ENCODE peak calls at places on chromosome 9, in eight cellular contexts. V is A549, T is psoas muscle, C is SK-N-SH, F is pancreas, I is Peyer's patch, W is HepG2, E is heart right ventricle. H is an unnamed sample.

GRCh38 chr9:136782452-136782851 is 8.7 kb upstream of the TMEM141 start:
- DNase-seq in W (no peak), F (no peak), T (no peak), E (no peak), V (no peak), I (no peak), C (no peak), H (no peak)

GRCh38 chr9:35918780-35919179 is 9.5 kb downstream of the SPAAR start:
- DNase-seq in I (no peak), C (no peak), F (no peak), W (no peak), E (no peak), V (no peak), T (no peak), H (no peak)

GRCh38 chr9:90009447-90009846 is 404.6 kb downstream of the GADD45G start:
- DNase-seq in E (no peak), C (no peak), I (peak), F (no peak), W (no peak), V (no peak), T (no peak), H (no peak)

GRCh38 chr9:112494153-112494552 is 7.5 kb downstream of the KIAA1958 start:
- DNase-seq in I (no peak), E (no peak), W (no peak), V (no peak), C (no peak), F (no peak), T (no peak), H (no peak)

GRCh38 chr9:95641591-95641990 is 124.8 kb upstream of the PTCH1 start:
- DNase-seq in C (no peak), I (no peak), T (no peak), W (no peak), E (no peak), V (no peak), F (no peak), H (no peak)

GRCh38 chr9:12760758-12761157 is 14.1 kb upstream of the LURAP1L start:
- DNase-seq in T (no peak), I (no peak), C (no peak), E (no peak), F (no peak), V (no peak), W (no peak), H (no peak)

GRCh38 chr9:135372036-135372435 is 107.5 kb upstream of the PPP1R26 start:
- DNase-seq in C (no peak), E (no peak), F (peak), W (no peak), V (no peak), T (no peak), I (no peak), H (no peak)

GRCh38 chr9:107169796-107170195 is 113.3 kb upstream of the RAD23B start:
- DNase-seq in I (no peak), W (no peak), C (no peak), E (no peak), T (no peak), F (no peak), V (no peak), H (no peak)

GRCh38 chr9:117487555-117488175 is 72.8 kb upstream of the ASTN2 start:
- DNase-seq in I (no peak), V (peak), F (peak), T (peak), C (peak), E (peak), W (peak), H (peak)

GRCh38 chr9:138043411-138044345 is 166.1 kb downstream of the CACNA1B start:
- DNase-seq in V (no peak), T (peak), E (no peak), C (peak), F (no peak), I (peak), W (no peak), H (peak)

GRCh38 chr9:18849910-18850677 is 182.9 kb downstream of the SAXO1 start:
- DNase-seq in V (no peak), F (no peak), E (no peak), C (peak), T (no peak), W (no peak), I (no peak), H (no peak)

GRCh38 chr9:134606951-134607733 is 34.5 kb upstream of the COL5A1 start:
- DNase-seq in V (no peak), C (peak), I (peak), T (no peak), W (no peak), F (no peak), E (no peak), H (no peak)

GRCh38 chr9:13032585-13032984 is 246.9 kb downstream of the MPDZ start:
- DNase-seq in C (no peak), E (no peak), W (no peak), F (no peak), V (no peak), T (no peak), I (no peak), H (no peak)

GRCh38 chr9:72557549-72557948 is 36.1 kb downstream of the TMC1 start:
- DNase-seq in W (peak), T (no peak), F (no peak), V (peak), C (no peak), I (no peak), E (no peak), H (no peak)

GRCh38 chr9:13023498-13023897 is 248.7 kb downstream of the LURAP1L start:
- DNase-seq in F (no peak), W (peak), I (no peak), E (no peak), C (no peak), V (peak), T (no peak), H (no peak)

GRCh38 chr9:38622083-38622674 is 1.8 kb upstream of the ANKRD18A start:
- DNase-seq in F (peak), I (no peak), E (peak), T (peak), V (peak), C (peak), W (peak), H (no peak)

GRCh38 chr9:134026981-134027380 is 1.7 kb downstream of the BRD3OS start:
- DNase-seq in I (no peak), V (no peak), W (no peak), F (no peak), E (no peak), C (no peak), T (no peak), H (no peak)

GRCh38 chr9:82184524-82184923 is 196.0 kb downstream of the SPATA31D1 start:
- DNase-seq in V (no peak), F (no peak), T (no peak), E (no peak), I (peak), C (no peak), W (no peak), H (no peak)

GRCh38 chr9:68719847-68720246 is 14.8 kb downstream of the PIP5K1B start:
- DNase-seq in F (no peak), C (no peak), T (no peak), V (no peak), I (no peak), E (no peak), W (peak), H (no peak)

GRCh38 chr9:114341152-114341830 is 11.6 kb downstream of the ORM2 start:
- DNase-seq in E (no peak), C (no peak), W (no peak), I (no peak), T (no peak), F (no peak), V (no peak), H (no peak)
- H3K27ac ChIP-seq in E (no peak), C (no peak), W (no peak), I (no peak), T (no peak), F (no peak), V (no peak), H (no peak)

DNA sequence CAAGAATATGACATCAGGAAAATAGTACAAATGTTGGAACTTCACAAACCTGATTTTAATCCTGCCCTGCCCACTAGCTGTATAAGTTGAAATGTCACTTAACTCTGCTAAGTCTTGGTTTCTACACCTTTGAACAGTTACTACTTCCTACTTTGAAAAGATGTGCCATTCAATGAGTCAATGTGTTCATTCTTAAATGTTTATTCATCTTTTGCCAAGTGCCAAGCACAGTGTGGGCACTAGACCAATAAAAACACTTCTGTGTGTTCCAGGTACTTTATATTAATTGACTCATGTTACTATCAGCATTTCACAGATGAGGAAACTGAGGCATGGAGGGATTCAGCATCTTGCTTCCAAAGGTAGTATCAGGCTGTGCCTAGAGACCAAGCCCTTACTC is 12.8 kb downstream of the PDCL start:
- DNase-seq in V (no peak), E (no peak), W (no peak), F (no peak), T (no peak), I (no peak), C (no peak), H (no peak)
- H3K4me3 ChIP-seq in V (no peak), E (no peak), W (no peak), F (no peak), T (no peak), I (no peak), C (no peak), H (no peak)

DNA sequence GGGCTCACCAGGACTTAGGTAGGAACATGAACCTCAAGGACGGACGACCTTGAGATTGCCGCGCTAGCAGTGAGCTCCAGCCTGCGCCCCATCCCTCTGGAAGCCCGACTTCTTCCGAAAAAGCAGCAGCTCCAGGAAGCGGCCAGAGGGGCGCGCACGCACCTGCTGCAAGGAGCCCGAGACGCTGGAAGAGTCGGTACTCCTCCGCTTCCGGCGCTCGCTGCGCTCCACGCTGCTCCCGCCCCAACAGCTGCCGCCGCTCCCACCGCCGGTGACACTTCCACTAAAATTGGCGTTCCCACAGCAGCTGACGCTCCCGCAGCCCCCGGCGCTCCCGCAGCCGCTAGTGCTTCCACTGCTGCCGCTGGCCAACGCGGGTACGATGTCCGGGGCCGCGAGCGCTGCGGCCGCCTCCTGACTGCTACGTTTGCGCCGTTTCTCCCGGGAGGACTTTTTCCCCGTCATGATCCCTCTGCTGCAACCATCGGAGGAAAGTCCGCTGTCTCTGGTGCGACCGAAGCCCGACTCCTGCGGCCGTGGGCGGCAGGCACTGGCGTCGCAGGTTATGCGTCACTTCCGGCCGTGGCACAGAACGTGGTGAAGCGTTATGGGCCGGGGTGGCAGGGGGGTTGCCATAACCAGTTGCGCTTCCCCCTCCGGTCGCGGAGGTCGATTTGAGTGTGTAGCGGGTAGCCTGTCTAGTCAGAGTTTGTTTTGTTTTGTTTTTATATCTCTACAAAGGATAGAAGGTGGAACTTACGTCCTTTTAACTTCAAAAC is at the start of gene CAAP1:
- DNase-seq in T (peak), V (peak), W (peak), F (peak), C (peak), I (peak), E (peak), H (peak)
- TF ChIP-seq CTCF in T (peak), V (peak), W (peak), F (no peak), C (peak), I (peak), E (peak), H (peak)

GRCh38 chr9:132499251-132499650 is 83.2 kb upstream of the BARHL1 start:
- DNase-seq in F (no peak), C (no peak), V (no peak), E (no peak), T (no peak), W (no peak), I (no peak), H (no peak)
- H3K27ac ChIP-seq in F (no peak), C (no peak), V (no peak), E (no peak), T (no peak), W (no peak), I (no peak), H (no peak)

GRCh38 chr9:105330755-105331154 is 86.3 kb downstream of the SLC44A1 start:
- DNase-seq in V (no peak), I (no peak), E (no peak), W (peak), F (no peak), C (no peak), T (no peak), H (no peak)

GRCh38 chr9:105328296-105328695 is 83.8 kb downstream of the SLC44A1 start:
- DNase-seq in I (no peak), F (no peak), T (no peak), V (no peak), E (no peak), W (no peak), C (no peak), H (no peak)

GRCh38 chr9:105329729-105330082 is 85.3 kb downstream of the SLC44A1 start:
- DNase-seq in W (no peak), V (no peak), I (no peak), T (no peak), E (no peak), F (no peak), C (no peak), H (no peak)

GRCh38 chr9:105330201-105330600 is 85.8 kb downstream of the SLC44A1 start:
- DNase-seq in F (no peak), V (no peak), E (no peak), C (no peak), W (peak), I (no peak), T (no peak), H (no peak)

GRCh38 chr9:105328872-105329728 is 84.6 kb downstream of the SLC44A1 start:
- DNase-seq in C (no peak), F (no peak), V (no peak), E (no peak), W (no peak), I (no peak), T (peak), H (peak)
- H3K4me3 ChIP-seq in C (no peak), F (no peak), V (no peak), E (no peak), W (no peak), I (no peak), T (peak), H (no peak)